ENCODE peak calls at places on chromosomes 1 and 21, in eight cellular contexts. One of them, this sample, is unnamed.

GRCh38 chr1:1318131-1318652 is 6.3 kb downstream of the INTS11 start:
- DNase-seq in NCI-H460: no peak
- DNase-seq in dorsolateral prefrontal cortex: no peak
- DNase-seq in GM23338: peak
- DNase-seq in uterus: peak
- DNase-seq in ELR: peak
- DNase-seq in T-helper 17 cell: no peak
- DNase-seq in HEK293T: no peak
- DNase-seq in this sample: no peak

GRCh38 chr1:11961230-11961629 is 19.0 kb upstream of the MFN2 start:
- DNase-seq in T-helper 17 cell: no peak
- DNase-seq in ELR: no peak
- DNase-seq in NCI-H460: no peak
- DNase-seq in GM23338: no peak
- DNase-seq in uterus: no peak
- DNase-seq in dorsolateral prefrontal cortex: no peak
- DNase-seq in HEK293T: no peak
- DNase-seq in this sample: no peak

GRCh38 chr1:156664046-156664948 is 12.9 kb downstream of the NES start:
- DNase-seq in NCI-H460: no peak
- DNase-seq in T-helper 17 cell: no peak
- DNase-seq in uterus: peak
- DNase-seq in ELR: no peak
- DNase-seq in HEK293T: no peak
- DNase-seq in GM23338: peak
- DNase-seq in dorsolateral prefrontal cortex: no peak
- DNase-seq in this sample: no peak

GRCh38 chr1:88327391-88328267 is 356.4 kb upstream of the PKN2 start:
- DNase-seq in T-helper 17 cell: no peak
- DNase-seq in HEK293T: peak
- DNase-seq in ELR: peak
- DNase-seq in uterus: peak
- DNase-seq in GM23338: no peak
- DNase-seq in NCI-H460: no peak
- DNase-seq in dorsolateral prefrontal cortex: no peak
- DNase-seq in this sample: no peak

GRCh38 chr1:225710804-225711203 is 57.9 kb upstream of the ENAH start:
- DNase-seq in T-helper 17 cell: no peak
- DNase-seq in HEK293T: no peak
- DNase-seq in NCI-H460: no peak
- DNase-seq in uterus: peak
- DNase-seq in GM23338: no peak
- DNase-seq in ELR: peak
- DNase-seq in dorsolateral prefrontal cortex: no peak
- DNase-seq in this sample: no peak

GRCh38 chr21:14353712-14354111 is 29.2 kb downstream of the HSPA13 start:
- DNase-seq in HEK293T: no peak
- DNase-seq in ELR: no peak
- DNase-seq in dorsolateral prefrontal cortex: no peak
- DNase-seq in uterus: no peak
- DNase-seq in T-helper 17 cell: no peak
- DNase-seq in GM23338: peak
- DNase-seq in NCI-H460: no peak
- DNase-seq in this sample: no peak

GRCh38 chr1:61808968-61809367 is 66.7 kb downstream of the PATJ start:
- DNase-seq in T-helper 17 cell: no peak
- DNase-seq in NCI-H460: no peak
- DNase-seq in HEK293T: peak
- DNase-seq in uterus: no peak
- DNase-seq in dorsolateral prefrontal cortex: no peak
- DNase-seq in GM23338: no peak
- DNase-seq in ELR: peak
- DNase-seq in this sample: no peak

GRCh38 chr21:17736072-17736471 is 83.1 kb downstream of the C21orf91 start:
- DNase-seq in dorsolateral prefrontal cortex: no peak
- DNase-seq in GM23338: no peak
- DNase-seq in ELR: no peak
- DNase-seq in HEK293T: no peak
- DNase-seq in NCI-H460: no peak
- DNase-seq in T-helper 17 cell: no peak
- DNase-seq in uterus: no peak
- DNase-seq in this sample: no peak

This sample was measured in hippocampal formation.